ENCODE peak calls at places on chromosomes 11 and 22, in six cellular contexts. A is psoas muscle; K is CD4-positive, alpha-beta memory T cell; C is tibial nerve; M is esophagus muscularis mucosa; W is foreskin keratinocyte. O is an unnamed sample.

GRCh38 chr11:73316422-73316821 is 8.3 kb downstream of the ARHGEF17 start:
- DNase-seq in K (no peak), W (no peak), A (no peak), M (no peak), C (no peak), O (no peak)

GRCh38 chr22:48891688-48892380 is 935.8 kb downstream of the BRD1 start:
- DNase-seq in W (no peak), A (no peak), M (no peak), C (no peak), K (no peak), O (no peak)

GRCh38 chr22:39360674-39361413 is 11.1 kb downstream of the SYNGR1 start:
- DNase-seq in K (no peak), M (no peak), A (no peak), C (no peak), W (peak), O (no peak)

GRCh38 chr11:74465291-74465708 is 2.0 kb downstream of the KCNE3 start:
- DNase-seq in K (no peak), A (no peak), M (no peak), W (peak), C (no peak), O (no peak)

GRCh38 chr11:73759520-73760065 is 1.3 kb downstream of the RAB6A start:
- DNase-seq in C (no peak), M (no peak), K (no peak), A (no peak), W (no peak), O (no peak)

GRCh38 chr11:64536396-64536935 is 54.6 kb upstream of the SLC22A12 start:
- DNase-seq in W (no peak), A (no peak), K (no peak), C (no peak), M (no peak), O (no peak)

GRCh38 chr11:60370811-60371297 is 7.5 kb upstream of the MS4A7 start:
- DNase-seq in M (no peak), W (no peak), K (no peak), A (no peak), C (no peak), O (no peak)

GRCh38 chr11:124740277-124740882 is 638 bp downstream of the NRGN start:
- DNase-seq in M (no peak), W (no peak), A (no peak), C (no peak), K (peak), O (no peak)

GRCh38 chr11:107683070-107683469 is 28.8 kb downstream of the SLN start:
- DNase-seq in C (no peak), M (no peak), A (no peak), K (no peak), W (no peak), O (no peak)

GRCh38 chr22:21445437-21446127 is 21.6 kb upstream of the TMEM191C start:
- DNase-seq in A (peak), K (no peak), M (no peak), C (no peak), W (no peak), O (no peak)

GRCh38 chr11:1506981-1507380 is 20.4 kb upstream of the MOB2 start:
- DNase-seq in M (no peak), C (no peak), K (no peak), W (no peak), A (no peak), O (no peak)

GRCh38 chr11:1509626-1510255 is 23.2 kb upstream of the MOB2 start:
- DNase-seq in A (no peak), K (no peak), C (no peak), M (no peak), W (no peak), O (no peak)

GRCh38 chr11:1508986-1509385 is 22.4 kb upstream of the MOB2 start:
- DNase-seq in C (no peak), W (no peak), M (no peak), K (no peak), A (no peak), O (no peak)

GRCh38 chr11:1507381-1508140 is 21.0 kb upstream of the MOB2 start:
- DNase-seq in A (no peak), M (no peak), C (no peak), K (no peak), W (no peak), O (no peak)

DNA sequence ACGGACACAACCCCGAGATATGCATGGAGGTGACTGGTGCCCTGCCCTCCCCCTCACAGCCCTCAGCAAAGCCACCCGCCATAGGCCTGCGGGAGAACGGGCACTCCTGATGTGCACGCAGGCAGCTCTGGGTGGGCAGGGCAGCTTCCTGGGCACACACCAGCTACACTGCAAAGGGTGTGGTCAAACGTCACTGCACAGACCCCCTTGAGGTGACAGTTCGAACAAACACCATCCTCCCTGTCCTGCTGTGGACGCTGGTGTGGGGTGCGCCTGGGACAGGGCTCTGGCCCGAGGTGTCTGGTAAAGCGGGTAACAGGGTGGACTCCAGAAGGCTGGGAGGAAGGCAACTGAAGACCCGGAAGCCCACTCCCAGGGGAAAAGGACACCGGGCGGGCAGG is 21.9 kb upstream of the MOB2 start:
- DNase-seq in A (no peak), K (no peak), W (no peak), M (no peak), C (no peak), O (no peak)
- H3K27ac ChIP-seq in A (no peak), K (no peak), W (no peak), M (no peak), C (peak), O (no peak)

GRCh38 chr11:128728767-128729587 is 35.1 kb downstream of the FLI1 start:
- DNase-seq in K (peak), W (no peak), M (no peak), C (no peak), A (no peak), O (no peak)

GRCh38 chr11:128733440-128734115 is 39.7 kb downstream of the FLI1 start:
- DNase-seq in A (no peak), K (no peak), M (no peak), C (no peak), W (peak), O (peak)

GRCh38 chr11:128732471-128733277 is 38.8 kb downstream of the FLI1 start:
- DNase-seq in C (no peak), M (no peak), K (no peak), W (no peak), A (no peak), O (no peak)

GRCh38 chr11:128727811-128728431 is 34.0 kb downstream of the FLI1 start:
- DNase-seq in W (no peak), A (no peak), K (no peak), M (no peak), C (no peak), O (no peak)

GRCh38 chr11:128731041-128731663 is 37.3 kb downstream of the FLI1 start:
- DNase-seq in K (no peak), W (no peak), M (no peak), A (no peak), C (no peak), O (no peak)
- H3K27ac ChIP-seq in K (peak), W (no peak), M (no peak), A (no peak), C (no peak), O (no peak)

DNA sequence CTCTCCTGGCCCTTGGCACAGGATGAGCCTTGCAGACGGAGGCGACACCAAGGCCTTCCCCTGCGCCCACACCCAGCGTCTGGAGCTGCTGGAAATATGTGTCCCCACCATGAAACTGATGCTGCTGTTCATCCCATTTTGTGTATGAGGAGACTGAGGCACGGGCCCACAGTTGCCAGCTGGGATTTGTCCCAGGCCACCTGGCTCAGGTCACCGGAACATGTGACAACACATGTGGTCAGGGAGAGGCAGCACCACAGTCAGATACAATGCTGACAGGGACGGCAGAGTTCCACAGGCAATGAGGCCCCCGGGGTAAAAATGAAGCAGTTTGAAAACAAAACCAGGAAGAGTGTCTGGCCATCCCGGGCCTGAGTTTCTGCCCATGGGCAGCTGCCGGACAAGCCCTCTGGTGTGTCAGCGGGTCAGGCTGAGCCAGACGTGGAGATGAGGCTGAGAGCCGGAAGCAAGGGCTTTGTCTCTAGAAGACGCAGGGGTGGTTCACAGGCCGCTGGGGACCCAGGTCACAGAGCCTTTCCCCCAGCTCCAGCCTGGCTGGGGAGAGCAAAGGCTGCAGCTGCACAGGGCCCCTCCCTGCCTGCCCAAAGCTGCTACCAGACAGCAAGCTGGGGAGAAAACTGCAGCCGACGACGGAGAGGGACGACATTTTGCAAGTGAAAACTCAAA is 80.7 kb downstream of the CDKN1C start:
- DNase-seq in C (no peak), W (no peak), K (no peak), A (peak), M (no peak), O (no peak)
- H3K27ac ChIP-seq in C (peak), W (no peak), K (no peak), A (peak), M (no peak), O (no peak)

GRCh38 chr11:34340653-34341052 is 17.2 kb downstream of the ABTB2 start:
- DNase-seq in W (no peak), M (no peak), C (no peak), K (no peak), A (no peak), O (no peak)

GRCh38 chr11:34343153-34343552 is 14.7 kb downstream of the ABTB2 start:
- DNase-seq in C (no peak), K (no peak), W (peak), A (no peak), M (no peak), O (no peak)

GRCh38 chr11:34343686-34344085 is 14.1 kb downstream of the ABTB2 start:
- DNase-seq in W (no peak), K (no peak), A (no peak), C (no peak), M (no peak), O (no peak)

GRCh38 chr11:34341096-34341495 is 16.7 kb downstream of the ABTB2 start:
- DNase-seq in M (no peak), A (no peak), C (no peak), K (no peak), W (no peak), O (no peak)

DNA sequence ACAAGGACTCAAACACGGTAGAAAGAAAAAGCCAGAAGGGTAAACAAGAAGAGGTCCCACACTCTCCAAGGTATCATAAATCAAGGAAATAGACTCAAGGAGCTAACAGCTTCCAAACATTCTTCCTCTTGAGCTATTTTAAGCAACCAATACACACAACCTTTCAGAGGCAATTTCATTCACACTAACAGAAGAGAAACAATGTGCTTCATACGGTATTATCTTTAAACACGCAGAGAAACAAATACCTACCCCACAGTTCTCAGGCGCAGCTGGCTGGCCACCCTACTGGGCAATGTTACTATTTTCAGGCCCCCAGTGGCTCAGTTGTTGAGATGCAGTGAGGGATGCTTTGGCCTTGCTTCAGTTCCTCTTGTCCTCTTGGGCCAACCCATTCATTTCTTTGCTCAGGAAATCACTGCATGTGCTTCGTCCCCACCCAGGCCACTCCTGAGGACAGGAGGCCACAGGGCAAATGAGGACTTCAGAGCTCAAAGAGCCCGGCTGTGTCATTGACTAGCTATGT is 15.7 kb downstream of the ABTB2 start:
- DNase-seq in C (peak), A (peak), K (no peak), W (no peak), M (no peak), O (no peak)
- H3K27ac ChIP-seq in C (peak), A (peak), K (no peak), W (no peak), M (peak), O (no peak)

GRCh38 chr11:103210543-103210942 is 101.3 kb downstream of the DYNC2H1 start:
- DNase-seq in C (no peak), M (no peak), A (no peak), W (peak), K (no peak), O (no peak)

GRCh38 chr11:103220133-103220532 is 110.9 kb downstream of the DYNC2H1 start:
- DNase-seq in K (no peak), M (no peak), C (no peak), W (no peak), A (no peak), O (no peak)

GRCh38 chr11:103215812-103216211 is 106.6 kb downstream of the DYNC2H1 start:
- DNase-seq in K (no peak), M (no peak), A (no peak), C (no peak), W (no peak), O (no peak)
- H3K27ac ChIP-seq in K (no peak), M (no peak), A (no peak), C (no peak), W (no peak), O (no peak)